ENCODE peak calls at places on chromosomes 12 and 14, in four cellular contexts. X, G, Z and B are unnamed samples.

GRCh38 chr14:23182372-23183014 is 967 bp downstream of the SLC7A8 start:
- DNase-seq in X (peak), G (no peak), Z (no peak), B (peak)

GRCh38 chr14:53109688-53110041 is 43.5 kb downstream of the DDHD1 start:
- DNase-seq in G (no peak), X (no peak), Z (no peak), B (no peak)

GRCh38 chr14:64112859-64113258 is 181.3 kb downstream of the ESR2 start:
- DNase-seq in G (no peak), X (no peak), Z (no peak), B (peak)

GRCh38 chr14:49463146-49463545 is 123.0 kb downstream of the RPS29 start:
- DNase-seq in X (no peak), G (no peak), Z (no peak), B (no peak)

GRCh38 chr14:104395276-104395675 is 184.3 kb upstream of the C14orf180 start:
- DNase-seq in Z (no peak), X (no peak), G (no peak), B (no peak)

GRCh38 chr12:89278862-89279261 is 73.4 kb downstream of the DUSP6 start:
- DNase-seq in G (no peak), Z (no peak), X (no peak), B (no peak)

GRCh38 chr14:81471062-81471461 is 62.6 kb downstream of the SEL1L start:
- DNase-seq in Z (no peak), X (no peak), G (no peak), B (no peak)

GRCh38 chr12:26614217-26614616 is 218.8 kb downstream of the ITPR2 start:
- DNase-seq in Z (peak), G (no peak), X (no peak), B (peak)

GRCh38 chr12:89775336-89776005 is 66.8 kb upstream of the ATP2B1 start:
- DNase-seq in G (peak), X (peak), Z (peak), B (no peak)

GRCh38 chr14:86022031-86022629 is 492.2 kb downstream of the FLRT2 start:
- DNase-seq in X (no peak), G (peak), Z (no peak), B (no peak)

GRCh38 chr12:49706351-49707126 is 666 bp downstream of the FMNL3 start:
- DNase-seq in X (peak), G (no peak), Z (peak), B (no peak)

GRCh38 chr12:3087758-3088157 is 10.6 kb downstream of the TSPAN9 start:
- DNase-seq in X (no peak), Z (no peak), G (no peak), B (no peak)

GRCh38 chr12:131829351-131829794 is 1.2 kb downstream of the MMP17 start:
- DNase-seq in Z (no peak), G (no peak), X (peak), B (no peak)

GRCh38 chr12:90027889-90028570 is 319.4 kb upstream of the ATP2B1 start:
- DNase-seq in G (peak), Z (peak), X (peak), B (no peak)

GRCh38 chr12:13386269-13387039 is 189.9 kb downstream of the EMP1 start:
- DNase-seq in X (no peak), G (no peak), Z (no peak), B (peak)

GRCh38 chr12:60935981-60936761 is 1324.0 kb upstream of the USP15 start:
- DNase-seq in Z (no peak), X (peak), G (no peak), B (peak)

GRCh38 chr14:70882771-70883492 is 24.3 kb upstream of the PCNX1 start:
- DNase-seq in G (no peak), X (peak), Z (peak), B (peak)

GRCh38 chr12:94942663-94943062 is 60.8 kb downstream of the NDUFA12 start:
- DNase-seq in Z (no peak), G (no peak), X (no peak), B (no peak)

GRCh38 chr14:55306938-55307589 is 35.8 kb downstream of the FBXO34 start:
- DNase-seq in G (no peak), Z (no peak), X (no peak), B (no peak)

GRCh38 chr14:90886297-90886830 is 70.1 kb upstream of the TTC7B start:
- DNase-seq in Z (no peak), G (no peak), X (no peak), B (no peak)

GRCh38 chr12:40105265-40105514 is 691 bp downstream of the SLC2A13 start:
- DNase-seq in Z (peak), G (no peak), X (no peak), B (peak)

GRCh38 chr12:52216107-52216506 is 16.9 kb upstream of the KRT7 start:
- DNase-seq in Z (no peak), G (no peak), X (no peak), B (no peak)

GRCh38 chr14:37197421-37198272 is at the start of gene MIPOL1:
- DNase-seq in X (peak), G (peak), Z (peak), B (peak)
- H3K4me3 ChIP-seq in X (peak), G (peak), Z (peak), B (peak)

DNA sequence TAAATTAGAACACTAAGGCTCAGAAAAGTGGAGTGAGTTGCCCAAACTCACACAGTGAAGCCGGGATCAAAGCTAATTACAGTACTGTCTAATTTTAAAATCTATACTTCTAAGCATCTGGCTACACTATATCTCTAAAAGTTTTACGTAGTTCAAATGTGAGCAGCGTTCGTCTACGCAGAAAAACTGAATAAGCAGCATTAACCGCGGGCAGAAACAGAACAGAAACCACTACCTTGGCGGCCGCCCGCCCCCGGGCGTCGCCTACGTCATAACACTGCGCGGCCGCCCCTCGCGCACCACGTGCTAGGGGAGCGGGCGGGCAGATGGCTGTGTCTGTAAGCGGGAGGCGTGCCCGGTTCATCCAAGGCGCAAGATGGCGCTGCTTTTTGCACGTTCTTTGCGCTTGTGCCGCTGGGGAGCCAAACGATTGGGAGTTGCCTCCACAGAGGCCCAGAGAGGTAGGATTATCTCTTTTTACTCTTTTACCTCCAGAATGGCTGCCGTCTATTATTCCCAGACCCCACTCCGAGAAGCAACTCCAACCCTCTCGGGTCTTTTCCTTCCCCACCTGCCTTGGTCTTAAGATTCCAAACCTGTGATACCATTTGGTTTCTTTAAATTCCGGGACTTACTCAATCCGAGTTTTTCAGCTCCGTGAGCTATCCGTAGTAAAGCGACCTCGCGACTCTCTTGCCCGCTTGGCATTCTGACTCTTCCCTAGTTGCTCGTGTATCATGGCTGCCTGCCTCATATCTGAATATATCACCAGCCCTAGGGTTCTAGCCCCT is at the start of gene SPRYD4:
- DNase-seq in X (peak), Z (peak), G (peak), B (peak)
- TF ChIP-seq CTCF in X (peak), Z (peak), G (peak), B (peak)

GRCh38 chr12:123036471-123037285 is 56.2 kb downstream of the ARL6IP4 start:
- DNase-seq in G (no peak), X (no peak), Z (no peak), B (no peak)
- H3K4me3 ChIP-seq in G (no peak), X (no peak), Z (no peak), B (no peak)

GRCh38 chr12:72472350-72472749 is 200.2 kb downstream of the TRHDE start:
- DNase-seq in G (no peak), X (no peak), Z (no peak), B (no peak)
- TF ChIP-seq CTCF in G (no peak), X (peak), Z (peak), B (no peak)

DNA sequence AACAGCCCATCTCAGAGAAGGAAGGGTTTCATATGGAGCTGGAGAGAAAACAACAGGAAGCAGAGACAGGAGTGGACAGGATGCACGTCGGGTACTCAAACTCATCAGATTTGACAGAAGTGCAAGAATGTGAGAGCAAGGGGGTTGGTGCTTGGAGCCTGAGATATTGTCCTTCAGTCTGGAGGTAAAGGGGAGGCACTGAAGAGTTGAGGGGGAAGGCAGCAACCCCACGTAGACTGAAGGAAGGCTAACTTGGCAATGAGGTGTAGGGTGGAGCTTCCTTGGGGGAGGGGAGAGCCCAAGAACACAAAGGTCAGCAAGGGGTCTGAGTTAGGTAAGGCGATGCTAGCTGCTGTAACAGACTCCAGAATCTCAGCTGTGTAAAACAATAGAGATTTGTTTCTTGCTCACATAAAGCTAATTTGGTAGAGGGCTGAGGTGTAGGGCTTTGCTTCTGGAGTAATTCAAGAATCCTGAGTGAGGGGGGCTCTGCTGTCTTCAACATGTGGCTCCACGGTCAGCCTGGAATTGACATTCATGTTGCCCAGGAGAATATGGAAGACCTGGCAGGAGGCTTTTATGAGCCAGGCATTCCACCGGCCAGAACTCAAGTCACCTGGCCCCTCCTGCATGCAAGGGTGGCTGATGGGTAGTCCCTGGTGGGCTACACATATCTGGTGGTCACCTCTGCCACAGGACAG is 153.9 kb downstream of the ZFP36L1 start:
- DNase-seq in G (no peak), X (no peak), Z (no peak), B (no peak)
- H3K4me3 ChIP-seq in G (no peak), X (no peak), Z (no peak), B (no peak)

DNA sequence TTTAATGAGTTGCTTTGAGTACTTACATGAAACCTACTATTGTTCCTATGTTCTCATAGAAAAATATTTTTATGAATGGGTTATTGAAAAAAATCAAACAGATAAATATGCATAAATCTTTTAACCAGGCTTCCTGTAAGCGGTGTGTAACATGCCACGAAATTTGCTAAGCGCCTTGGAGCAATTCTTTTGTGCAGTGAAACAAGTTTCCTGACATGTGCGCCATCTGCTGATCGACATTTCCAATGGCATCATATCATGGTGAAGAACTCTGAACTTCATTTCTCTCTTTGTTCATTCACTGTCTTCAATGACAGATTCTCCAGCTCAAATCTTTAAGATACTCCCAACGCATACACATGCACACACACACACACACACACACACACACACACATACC is 145.6 kb upstream of the NAV3 start:
- DNase-seq in X (peak), Z (peak), G (peak), B (peak)
- TF ChIP-seq CTCF in X (peak), Z (peak), G (peak), B (peak)